ENCODE peak calls at places on chromosomes 11 and 22, in ten cellular contexts. G is SJSA1; U is stimulated activated CD4-positive, alpha-beta T cell treated with anti-CD3 and anti-CD28 coated beads, Interleukin-12 subunit alpha, Interleukin-12 subunit beta, amount 100 ng/mL, for 24 hours; Y is BE2C; R is nucleus accumbens; L is stimulated activated naive CD8-positive, alpha-beta T cell treated with anti-CD3 and anti-CD28 coated beads, Interleukin-15, Interleukin-2, amounts not matched to agents 100 U/mL and 50 U/mL, for 24 hours; E is NCI-H748 treated with DMSO at 0.1 percent for 48 hours; A is bronchial epithelial cell; C is activated T-helper 1 cell treated with anti-CD3 and anti-CD28 coated beads, Interleukin-2, amount 50 U/mL, for 16 hours; K is H9. S is an unnamed sample.
A peak's percentile ranks its signal among the peaks of the same experiment; 100 is the strongest.

GRCh38 chr11:70546179-70546940 is 148.0 kb downstream of the CTTN start:
- DNase-seq in G (no peak), U (no peak), Y (no peak), R (no peak), L (no peak), E (no peak), A (no peak), C (no peak), K (no peak), S (no peak)

GRCh38 chr11:2674681-2675131 is 25.1 kb downstream of the KCNQ1OT1 start:
- DNase-seq in G (no peak), U (no peak), Y (no peak), R (no peak), L (no peak), E (no peak), A (no peak), C (no peak), K (peak; percentile 20), S (no peak)

GRCh38 chr11:86594746-86595145 is 77.7 kb downstream of the ME3 start:
- DNase-seq in G (no peak), U (no peak), Y (no peak), R (no peak), L (no peak), E (no peak), A (peak; percentile 95), C (no peak), K (peak; percentile 38), S (no peak)

GRCh38 chr22:44192811-44193536 is 12.2 kb downstream of the PARVG start:
- DNase-seq in G (no peak), U (no peak), Y (no peak), R (no peak), L (no peak), E (no peak), A (no peak), C (no peak), K (no peak), S (no peak)

GRCh38 chr11:75174781-75175370 is 24.0 kb downstream of the SLCO2B1 start:
- DNase-seq in G (no peak), U (no peak), Y (no peak), R (no peak), L (no peak), E (no peak), A (no peak), C (no peak), K (no peak), S (no peak)

GRCh38 chr11:71539017-71539416 is 1.2 kb downstream of the KRTAP5-8 start:
- DNase-seq in G (no peak), U (no peak), Y (no peak), R (no peak), L (no peak), E (no peak), A (no peak), C (no peak), K (no peak), S (no peak)

GRCh38 chr22:18130699-18131429 is 19.1 kb upstream of the USP18 start:
- DNase-seq in G (no peak), U (no peak), Y (no peak), R (no peak), L (no peak), E (no peak), A (no peak), C (no peak), K (no peak), S (no peak)

GRCh38 chr11:94806436-94806835 is 38.3 kb downstream of the AMOTL1 start:
- DNase-seq in G (no peak), U (no peak), Y (no peak), R (no peak), L (no peak), E (no peak), A (no peak), C (no peak), K (no peak), S (no peak)

GRCh38 chr22:42190274-42190673 is 59.7 kb upstream of the CYP2D6 start:
- DNase-seq in G (no peak), U (no peak), Y (no peak), R (no peak), L (no peak), E (no peak), A (no peak), C (no peak), K (no peak), S (no peak)